ENCODE peak calls at places on chromosomes 11 and 22, in six cellular contexts. I is colonic mucosa, B is ovary, C is fibroblast of mammary gland, O is Peyer's patch, X is gastrocnemius medialis. F is an unnamed sample.

GRCh38 chr11:12678092-12678491 is 3.9 kb downstream of the TEAD1 start:
- DNase-seq in B (no peak), I (no peak), C (no peak), X (no peak), O (no peak), F (no peak)

GRCh38 chr11:33722579-33723234 is 13.5 kb downstream of the CD59 start:
- DNase-seq in O (no peak), B (no peak), I (no peak), C (peak), X (no peak), F (peak)

GRCh38 chr11:119433369-119433749 is 10.4 kb upstream of the THY1 start:
- DNase-seq in B (no peak), C (peak), I (no peak), X (no peak), O (no peak), F (no peak)

GRCh38 chr22:24683671-24684070 is 80.7 kb downstream of the GGT1 start:
- DNase-seq in X (no peak), B (no peak), I (no peak), O (no peak), C (peak), F (no peak)

GRCh38 chr11:115581871-115582639 is 77.8 kb upstream of the CADM1 start:
- DNase-seq in O (no peak), I (peak), C (no peak), X (no peak), B (no peak), F (no peak)

GRCh38 chr11:110759972-110760381 is 47.7 kb upstream of the ARHGAP20 start:
- DNase-seq in X (no peak), O (no peak), C (peak), B (no peak), I (peak), F (no peak)

GRCh38 chr11:35583843-35584242 is 34.4 kb upstream of the FJX1 start:
- DNase-seq in B (no peak), I (no peak), X (no peak), O (no peak), C (no peak), F (no peak)

GRCh38 chr11:87039371-87039770 is 1.6 kb downstream of the TMEM135 start:
- DNase-seq in O (no peak), C (no peak), X (no peak), B (no peak), I (no peak), F (no peak)

GRCh38 chr11:36431429-36432092 is 78.5 kb downstream of the TRAF6 start:
- DNase-seq in X (no peak), O (no peak), I (no peak), B (peak), C (peak), F (no peak)

GRCh38 chr11:68200639-68201038 is 12.5 kb downstream of the KMT5B start:
- DNase-seq in X (no peak), C (peak), O (no peak), B (no peak), I (no peak), F (no peak)

GRCh38 chr11:65026810-65027209 is 429 bp upstream of the SNX15 start:
- DNase-seq in O (no peak), I (no peak), C (peak), B (no peak), X (no peak), F (no peak)

GRCh38 chr22:19070397-19071169 is 51.6 kb downstream of the DGCR2 start:
- DNase-seq in I (no peak), C (no peak), X (no peak), O (no peak), B (no peak), F (no peak)

GRCh38 chr22:33832558-33833151 is 87.6 kb downstream of the LARGE1 start:
- DNase-seq in C (no peak), B (no peak), X (peak), I (no peak), O (no peak), F (peak)

GRCh38 chr11:3154001-3154599 is 11.0 kb downstream of the OSBPL5 start:
- DNase-seq in B (no peak), C (peak), O (peak), I (no peak), X (no peak), F (peak)

GRCh38 chr11:85826096-85826855 is 15.3 kb upstream of the SYTL2 start:
- DNase-seq in C (peak), O (no peak), B (peak), X (no peak), I (no peak), F (peak)

GRCh38 chr11:12246169-12246568 is 131.2 kb upstream of the PARVA start:
- DNase-seq in C (no peak), I (no peak), O (no peak), X (no peak), B (no peak), F (no peak)

GRCh38 chr11:103031834-103032233 is 60.1 kb downstream of the DCUN1D5 start:
- DNase-seq in I (no peak), C (peak), X (no peak), O (no peak), B (no peak), F (no peak)

GRCh38 chr11:103682318-103683184 is 353.9 kb upstream of the DDI1 start:
- DNase-seq in B (peak), O (no peak), C (peak), I (peak), X (peak), F (peak)

GRCh38 chr22:50705851-50706351 is 32.1 kb upstream of the ACR start:
- DNase-seq in X (no peak), C (no peak), B (no peak), I (no peak), O (no peak), F (no peak)

GRCh38 chr11:30453705-30454104 is 130.8 kb downstream of the ARL14EP start:
- DNase-seq in B (no peak), C (no peak), O (no peak), X (no peak), I (no peak), F (no peak)

GRCh38 chr11:111733009-111733408 is 33.2 kb downstream of the PPP2R1B start:
- DNase-seq in I (no peak), X (peak), B (peak), C (peak), O (no peak), F (peak)

GRCh38 chr22:30948930-30949342 is 19.6 kb downstream of the MORC2 start:
- DNase-seq in O (no peak), B (no peak), C (peak), X (no peak), I (no peak), F (no peak)

GRCh38 chr11:113873241-113873626 is 2.1 kb downstream of the USP28 start:
- DNase-seq in O (no peak), C (peak), B (no peak), I (no peak), X (peak), F (no peak)

GRCh38 chr11:43282607-43283440 is 29.0 kb upstream of the API5 start:
- DNase-seq in I (no peak), O (peak), X (no peak), B (peak), C (peak), F (no peak)

DNA sequence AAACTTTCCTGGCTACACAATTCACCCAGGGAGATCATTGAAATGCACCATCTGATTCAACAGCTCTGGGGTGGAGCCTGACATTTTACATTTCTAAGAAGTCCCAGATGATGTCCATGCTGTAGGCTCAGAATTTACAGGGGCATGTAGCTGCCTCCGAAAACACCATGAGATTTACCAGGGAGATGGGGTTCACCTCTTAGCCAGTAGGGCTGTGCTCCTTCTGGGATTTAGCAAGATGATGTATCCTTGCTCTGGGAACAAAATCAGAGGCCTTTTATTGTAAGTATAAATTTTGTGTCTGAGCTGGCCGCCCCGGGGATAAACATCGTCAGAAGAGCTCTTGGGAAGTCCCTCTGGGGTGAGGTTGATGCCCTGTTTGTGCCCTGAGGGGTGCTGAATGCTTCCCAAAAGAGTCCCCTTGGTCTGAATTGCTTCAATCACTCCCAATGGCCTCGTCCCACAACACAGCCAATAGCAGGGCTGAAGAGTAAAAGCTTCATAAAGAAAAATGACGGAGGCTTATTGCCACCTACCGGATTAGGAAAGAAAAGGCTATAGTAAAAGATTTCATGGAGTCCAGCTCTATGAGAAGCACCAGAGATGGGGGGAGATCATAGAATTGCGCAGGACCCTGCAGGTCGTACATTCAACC is 33.4 kb upstream of the API5 start:
- DNase-seq in I (no peak), B (no peak), X (no peak), O (no peak), C (peak), F (no peak)
- TF ChIP-seq CTCF in I (no peak), B (no peak), X (no peak), O (no peak), C (peak), F (peak)

DNA sequence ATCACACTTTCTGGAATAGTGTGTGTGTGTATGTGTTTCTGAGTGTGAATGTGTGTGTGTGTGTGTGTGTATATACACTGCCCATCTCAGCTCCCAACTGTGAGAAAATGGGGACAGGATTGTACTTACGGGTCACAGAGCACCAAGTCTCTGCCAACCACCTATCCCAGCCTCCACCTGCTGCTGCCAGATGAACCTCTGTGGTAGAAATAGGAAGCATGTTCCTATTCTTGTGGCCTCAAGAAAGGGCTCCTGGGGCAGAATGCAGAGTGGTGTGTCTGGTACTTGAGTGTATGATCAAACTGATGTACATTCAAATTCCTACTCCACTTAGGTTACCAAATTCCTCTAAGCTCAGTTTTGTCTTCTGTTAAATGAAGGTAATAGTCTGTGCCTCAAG is 14.6 kb downstream of the UBASH3B start:
- DNase-seq in O (no peak), C (no peak), I (no peak), B (no peak), X (no peak), F (no peak)
- H3K4me3 ChIP-seq in O (no peak), C (no peak), I (no peak), B (no peak), X (no peak), F (no peak)

GRCh38 chr22:32325416-32325801 is 32.3 kb upstream of the RFPL3 start:
- DNase-seq in O (no peak), B (no peak), C (no peak), X (no peak), I (no peak), F (no peak)
- TF ChIP-seq CTCF in O (no peak), B (no peak), C (no peak), X (no peak), I (no peak), F (no peak)

DNA sequence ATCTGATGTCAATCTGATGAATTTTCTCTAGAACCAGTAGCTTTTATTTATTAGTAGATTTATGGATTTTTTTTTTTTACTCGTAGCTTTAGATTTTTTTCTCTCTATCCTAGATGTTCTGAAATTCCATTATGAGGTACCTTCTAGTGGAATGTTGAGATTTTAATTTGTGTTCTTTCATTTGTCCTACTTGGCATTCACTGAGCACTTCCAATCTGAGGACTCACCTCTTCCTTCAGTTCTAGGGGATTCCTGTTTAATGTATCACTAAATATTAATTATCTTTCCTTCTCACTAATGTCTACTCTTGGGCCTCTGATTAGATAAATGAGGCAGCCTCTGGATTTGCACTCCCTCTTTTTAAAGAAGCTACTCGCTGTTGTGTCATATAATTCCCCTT is 40.2 kb upstream of the WNT7B start:
- DNase-seq in X (no peak), I (no peak), C (no peak), B (no peak), O (no peak), F (no peak)
- H3K4me3 ChIP-seq in X (no peak), I (no peak), C (no peak), B (no peak), O (no peak), F (no peak)

GRCh38 chr22:20205964-20206708 is 55.3 kb upstream of the CCDC188 start:
- DNase-seq in I (peak), B (peak), O (peak), C (peak), X (peak), F (peak)
- TF ChIP-seq CTCF in I (no peak), B (no peak), O (no peak), C (no peak), X (no peak), F (no peak)

DNA sequence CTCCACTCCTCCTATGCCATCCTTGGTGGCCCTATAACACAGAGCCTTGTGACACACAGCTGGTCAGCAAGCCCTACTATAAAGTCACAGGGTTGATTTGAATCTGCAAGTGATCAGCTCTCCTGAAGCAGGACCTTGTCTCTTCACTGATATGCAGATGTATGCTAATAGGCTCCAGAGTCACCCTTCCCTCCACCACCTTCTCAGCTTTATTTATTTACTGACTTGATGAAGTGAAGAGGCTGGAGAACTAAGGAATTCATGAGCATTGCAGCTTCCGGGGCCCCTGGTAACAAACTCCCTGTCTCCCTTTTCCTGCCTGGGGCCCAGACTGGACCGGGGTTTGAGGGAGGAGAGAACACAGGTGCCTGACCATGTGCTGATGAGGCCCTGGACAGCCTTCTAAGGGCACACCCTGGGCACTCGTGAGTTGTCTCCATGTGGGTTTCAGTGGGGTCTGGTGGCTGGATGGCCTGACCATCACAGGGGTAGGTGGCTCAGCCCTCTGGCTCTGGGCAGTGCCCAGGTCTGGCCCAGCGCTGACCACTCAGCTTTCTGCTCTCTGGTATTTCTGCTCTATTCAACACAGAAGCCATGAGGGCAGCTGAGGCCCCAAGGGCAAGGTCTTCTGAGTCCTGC is 307.5 kb downstream of the NTM start:
- DNase-seq in C (no peak), I (no peak), B (no peak), X (no peak), O (no peak), F (no peak)
- H3K4me3 ChIP-seq in C (no peak), I (no peak), B (no peak), X (no peak), O (no peak), F (no peak)

DNA sequence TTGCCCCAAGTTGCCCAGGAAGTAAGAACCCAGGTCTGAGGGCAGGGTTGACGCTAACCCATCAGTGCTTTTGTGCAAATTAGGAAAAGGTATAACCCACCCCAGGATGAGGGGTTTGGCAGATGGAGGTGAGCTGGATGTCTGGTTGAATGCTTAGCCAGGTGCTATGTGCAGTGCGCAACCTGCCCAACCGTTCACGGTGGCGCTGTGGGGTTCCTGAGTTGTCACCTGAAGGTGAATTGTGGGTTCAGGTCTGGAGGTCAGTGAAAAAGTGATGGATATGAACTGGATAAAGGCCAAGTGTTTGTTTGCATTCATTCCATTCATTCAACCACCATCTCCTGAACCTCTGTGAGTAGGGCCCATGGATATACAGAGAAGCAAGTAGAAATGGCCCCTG is 14.3 kb upstream of the LGALS2 start:
- DNase-seq in B (no peak), O (no peak), I (no peak), X (no peak), C (no peak), F (no peak)
- TF ChIP-seq CTCF in B (no peak), O (no peak), I (no peak), X (no peak), C (no peak), F (no peak)

DNA sequence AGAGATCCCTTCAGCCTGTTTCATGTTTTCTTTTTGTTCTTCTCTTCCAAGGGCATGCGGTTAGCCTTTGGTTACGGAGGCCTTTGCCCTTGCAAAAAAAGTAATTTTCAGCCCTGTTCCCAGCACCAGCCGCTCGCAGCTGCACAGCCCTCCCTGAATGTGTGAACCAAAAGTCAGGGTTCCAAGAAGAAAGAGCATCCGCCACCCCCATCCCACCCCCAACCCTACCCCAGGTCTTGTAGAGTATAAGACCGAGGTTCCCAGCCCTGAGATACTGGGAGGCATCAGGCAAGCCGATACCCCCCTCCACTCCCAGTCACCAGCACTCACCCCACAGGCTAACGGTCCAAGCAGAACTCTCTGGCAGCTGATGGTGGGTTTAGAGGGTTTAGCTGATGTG is 56.3 kb downstream of the IGLL1 start:
- DNase-seq in C (no peak), O (no peak), B (no peak), I (no peak), X (no peak), F (peak)
- H3K4me3 ChIP-seq in C (no peak), O (no peak), B (no peak), I (no peak), X (no peak), F (no peak)

GRCh38 chr22:37940698-37941376 is 12.6 kb downstream of the C22orf23 start:
- DNase-seq in O (no peak), I (no peak), C (peak), X (no peak), B (no peak), F (no peak)
- TF ChIP-seq CTCF in O (no peak), I (no peak), C (peak), X (no peak), B (no peak), F (no peak)

GRCh38 chr22:32717337-32718240 is 83.9 kb upstream of the TIMP3 start:
- DNase-seq in B (no peak), I (no peak), O (no peak), X (no peak), C (peak), F (peak)
- H3K4me3 ChIP-seq in B (no peak), I (no peak), O (no peak), X (no peak), C (no peak), F (no peak)

F was measured in psoas muscle.